ENCODE peak calls at places on chromosome 6, in five cellular contexts. N, M, U, Z and H are unnamed samples.

GRCh38 chr6:135922170-135922569 is 70.7 kb downstream of the PDE7B start:
- DNase-seq in N (no peak), U (no peak), Z (no peak), M (no peak), H (peak; percentile 99)

GRCh38 chr6:150145830-150146229 is 3.0 kb downstream of the PPP1R14C start:
- DNase-seq in U (no peak), N (no peak), M (no peak), Z (no peak), H (peak; percentile 85)

GRCh38 chr6:142444388-142444787 is 142.6 kb downstream of the ADGRG6 start:
- DNase-seq in M (no peak), U (no peak), Z (no peak), N (no peak), H (no peak)

GRCh38 chr6:108157972-108158441 is 7.8 kb upstream of the NR2E1 start:
- DNase-seq in Z (peak; percentile 36), N (no peak), U (no peak), M (no peak), H (no peak)

GRCh38 chr6:108581237-108581931 is 20.7 kb downstream of the FOXO3 start:
- DNase-seq in Z (no peak), N (no peak), U (no peak), M (no peak), H (peak; percentile 88)

GRCh38 chr6:52647199-52647598 is 23.7 kb upstream of the TMEM14A start:
- DNase-seq in Z (no peak), N (no peak), M (no peak), U (no peak), H (peak; percentile 72)

GRCh38 chr6:31822038-31822821 is 5.3 kb upstream of the HSPA1B start:
- DNase-seq in U (peak; percentile 44), N (no peak), M (no peak), Z (peak; percentile 61), H (peak; percentile 73)

GRCh38 chr6:133893324-133893692 is 4.4 kb downstream of the TCF21 start:
- DNase-seq in U (no peak), N (no peak), Z (peak; percentile 14), M (no peak), H (no peak)

GRCh38 chr6:133286765-133287164 is 45.6 kb downstream of the EYA4 start:
- DNase-seq in U (no peak), Z (peak; percentile 11), N (no peak), M (no peak), H (peak; percentile 6)

GRCh38 chr6:70280462-70280861 is 22.4 kb downstream of the COL9A1 start:
- DNase-seq in U (no peak), N (no peak), Z (no peak), M (peak; percentile 44), H (no peak)

GRCh38 chr6:168219167-168219566 is 100.4 kb downstream of the DACT2 start:
- DNase-seq in N (no peak), Z (no peak), M (no peak), U (no peak), H (no peak)

GRCh38 chr6:38239719-38240451 is 399.8 kb downstream of the BTBD9 start:
- DNase-seq in N (no peak), Z (no peak), U (no peak), M (no peak), H (peak; percentile 5)

GRCh38 chr6:34657307-34657978 is 39.1 kb downstream of the ILRUN start:
- DNase-seq in N (no peak), U (no peak), M (peak; percentile 66), Z (no peak), H (peak; percentile 93)

GRCh38 chr6:86949776-86950175 is 12.4 kb downstream of the HTR1E start:
- DNase-seq in M (no peak), U (no peak), Z (no peak), N (no peak), H (no peak)